ENCODE peak calls at places on chromosome 12, in seven cellular contexts. K is HAP-1, M is GM06990, W is skeletal muscle cell, A is ovary, Z is A549, B is BE2C. P is an unnamed sample.

GRCh38 chr12:95200128-95200973 is 16.9 kb downstream of the FGD6 start:
- DNase-seq in A (no peak), B (no peak), Z (no peak), M (no peak), K (no peak), W (no peak), P (no peak)

GRCh38 chr12:69880566-69880965 is 55.5 kb downstream of the MYRFL start:
- DNase-seq in Z (no peak), M (no peak), B (no peak), A (no peak), K (no peak), W (no peak), P (no peak)

GRCh38 chr12:1473418-1473817 is 121.0 kb downstream of the FBXL14 start:
- DNase-seq in B (no peak), Z (no peak), K (no peak), W (no peak), M (peak; percentile 21), A (no peak), P (no peak)

GRCh38 chr12:57793920-57794319 is 11.3 kb downstream of the TSFM start:
- DNase-seq in K (no peak), M (no peak), B (no peak), W (no peak), Z (no peak), A (no peak), P (peak; percentile 91)

GRCh38 chr12:119989619-119990381 is 764 bp downstream of the BICDL1 start:
- DNase-seq in M (peak; percentile 78), K (peak; percentile 49), Z (peak; percentile 48), A (peak; percentile 68), W (peak; percentile 21), B (peak; percentile 64), P (peak; percentile 81)

GRCh38 chr12:57138526-57139272 is 8.7 kb downstream of the LRP1-AS start:
- DNase-seq in B (no peak), K (no peak), M (no peak), W (no peak), A (peak; percentile 64), Z (no peak), P (peak; percentile 83)

GRCh38 chr12:41223600-41223999 is 35.5 kb downstream of the PDZRN4 start:
- DNase-seq in W (no peak), M (no peak), K (no peak), B (no peak), A (no peak), Z (no peak), P (no peak)

GRCh38 chr12:91052021-91052420 is 5.8 kb downstream of the KERA start:
- DNase-seq in B (no peak), A (no peak), K (no peak), W (no peak), M (no peak), Z (no peak), P (no peak)

GRCh38 chr12:88931598-88931997 is 351.3 kb upstream of the KITLG start:
- DNase-seq in A (no peak), B (no peak), W (no peak), M (peak; percentile 35), K (peak; percentile 35), Z (no peak), P (no peak)

GRCh38 chr12:64739778-64740177 is 19.4 kb downstream of the GNS start:
- DNase-seq in K (no peak), A (no peak), B (no peak), W (no peak), M (no peak), Z (no peak), P (no peak)

GRCh38 chr12:75660107-75660530 is 148.7 kb upstream of the KRR1 start:
- DNase-seq in B (no peak), M (no peak), A (no peak), Z (no peak), W (peak; percentile 88), K (no peak), P (no peak)

GRCh38 chr12:69896653-69897381 is 71.8 kb downstream of the MYRFL start:
- DNase-seq in K (no peak), B (no peak), Z (no peak), M (no peak), W (no peak), A (no peak), P (no peak)

GRCh38 chr12:19482036-19482435 is 42.7 kb downstream of the AEBP2 start:
- DNase-seq in A (no peak), Z (no peak), B (no peak), K (no peak), M (no peak), W (no peak), P (peak; percentile 42)

GRCh38 chr12:20350495-20350894 is 17.8 kb upstream of the PDE3A start:
- DNase-seq in W (peak; percentile 81), M (no peak), K (no peak), Z (no peak), B (no peak), A (no peak), P (no peak)

GRCh38 chr12:13347241-13348043 is 150.9 kb downstream of the EMP1 start:
- DNase-seq in Z (peak; percentile 36), W (peak; percentile 93), A (no peak), K (no peak), M (no peak), B (peak; percentile 43), P (no peak)

GRCh38 chr12:49344486-49345047 is 2.1 kb upstream of the DNAJC22 start:
- DNase-seq in B (no peak), K (no peak), Z (no peak), M (no peak), W (no peak), A (no peak), P (no peak)
- H3K4me3 ChIP-seq in B (peak overlapping the region; percentile 58), K (no peak overlapping the region), Z (no peak overlapping the region), M (no peak overlapping the region), W (no peak overlapping the region), A (no peak overlapping the region), P (no peak overlapping the region)

GRCh38 chr12:50110127-50110761 is 1.8 kb upstream of the COX14 start:
- DNase-seq in W (no peak), Z (no peak), M (no peak), B (no peak), K (no peak), A (peak; percentile 23), P (no peak)
- H3K4me3 ChIP-seq in W (no peak overlapping the region), Z (peak overlapping the region; percentile 5), M (peak overlapping the region; percentile 51), B (no peak overlapping the region), K (no peak overlapping the region), A (no peak overlapping the region), P (no peak overlapping the region)

DNA sequence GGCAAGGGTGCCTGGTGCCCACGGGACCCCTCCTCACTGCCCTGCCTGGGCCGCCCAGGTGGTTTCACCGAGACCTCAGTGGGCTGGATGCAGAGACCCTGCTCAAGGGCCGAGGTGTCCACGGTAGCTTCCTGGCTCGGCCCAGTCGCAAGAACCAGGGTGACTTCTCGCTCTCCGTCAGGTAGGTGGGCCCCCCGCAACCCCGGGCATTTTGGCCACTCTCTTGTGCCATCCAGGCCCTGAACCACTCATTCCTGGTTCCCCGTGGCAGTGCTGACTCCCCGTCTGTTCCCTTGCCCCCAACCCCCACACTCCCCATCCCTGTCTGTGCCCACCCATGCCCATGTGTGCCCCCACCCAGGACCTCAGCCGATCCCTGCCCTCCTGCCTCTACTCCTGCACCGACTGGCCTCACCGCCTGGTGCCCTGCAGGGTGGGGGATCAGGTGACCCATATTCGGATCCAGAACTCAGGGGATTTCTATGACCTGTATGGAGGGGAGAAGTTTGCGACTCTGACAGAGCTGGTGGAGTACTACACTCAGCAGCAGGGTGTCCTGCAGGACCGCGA is 480 bp downstream of the PTPN6 start:
- DNase-seq in K (no peak), Z (no peak), M (no peak), B (no peak), W (no peak), A (no peak), P (no peak)
- H3K4me3 ChIP-seq in K (no peak overlapping the region), Z (no peak overlapping the region), M (peak overlapping the region; percentile 86), B (no peak overlapping the region), W (no peak overlapping the region), A (peak overlapping the region; percentile 4), P (no peak overlapping the region)

DNA sequence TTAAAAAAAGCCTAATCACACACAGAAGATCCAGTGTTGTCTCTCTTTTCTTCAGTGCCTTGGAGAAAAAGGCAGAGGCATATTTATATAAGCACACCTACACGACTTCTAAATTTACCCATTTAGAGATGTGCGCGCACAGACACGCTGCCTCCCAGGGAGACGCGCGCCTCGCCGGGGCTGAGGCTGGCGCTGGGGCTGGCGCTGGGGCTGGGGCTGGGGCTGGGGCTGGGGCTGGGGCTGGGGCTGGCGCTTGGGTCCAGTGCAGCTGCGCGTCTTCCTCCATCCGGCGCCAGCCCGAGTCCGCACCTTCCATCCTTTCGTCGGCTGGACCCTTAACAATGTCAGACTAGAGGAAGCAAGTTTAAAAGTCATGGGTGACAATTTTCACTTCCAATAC is 118.4 kb upstream of the ARID2 start:
- DNase-seq in Z (no peak), A (no peak), M (no peak), W (no peak), B (peak; percentile 24), K (no peak), P (no peak)
- H3K4me3 ChIP-seq in Z (no peak overlapping the region), A (no peak overlapping the region), M (no peak overlapping the region), W (no peak overlapping the region), B (peak overlapping the region; percentile 35), K (no peak overlapping the region), P (no peak overlapping the region)

GRCh38 chr12:54419088-54419887 is at the start of gene ITGA5:
- DNase-seq in A (peak; percentile 85), M (no peak), B (peak; percentile 34), K (peak; percentile 39), Z (peak; percentile 90), W (no peak), P (peak; percentile 85)

GRCh38 chr12:54418441-54419087 is 502 bp downstream of the ITGA5 start:
- DNase-seq in Z (no peak), W (no peak), M (no peak), A (no peak), K (no peak), B (no peak), P (no peak)

GRCh38 chr12:54421873-54422250 is 2.8 kb upstream of the ITGA5 start:
- DNase-seq in A (no peak), W (no peak), Z (no peak), K (no peak), M (no peak), B (no peak), P (no peak)

GRCh38 chr12:54421175-54421872 is 2.3 kb upstream of the ITGA5 start:
- DNase-seq in K (no peak), Z (no peak), M (no peak), A (peak; percentile 64), W (peak; percentile 60), B (no peak), P (no peak)

GRCh38 chr12:54420766-54421144 is 1.7 kb upstream of the ITGA5 start:
- DNase-seq in W (no peak), B (no peak), M (no peak), Z (no peak), K (no peak), A (no peak), P (peak; percentile 65)
- H3K4me3 ChIP-seq in W (no peak overlapping the region), B (no peak overlapping the region), M (no peak overlapping the region), Z (no peak overlapping the region), K (no peak overlapping the region), A (no peak overlapping the region), P (no peak overlapping the region)